ENCODE peak calls at places on chromosome 13, in eight cellular contexts. One of them, this sample, is unnamed.

GRCh38 chr13:44884076-44884729 is 105.1 kb downstream of the NUFIP1 start:
- DNase-seq in CD4-positive, alpha-beta memory T cell: no peak
- DNase-seq in colonic mucosa: no peak
- DNase-seq in breast epithelium: no peak
- DNase-seq in HFF-Myc: peak
- DNase-seq in tibial nerve: no peak
- DNase-seq in pancreas: no peak
- DNase-seq in thoracic aorta: no peak
- DNase-seq in this sample: no peak

GRCh38 chr13:79680485-79680884 is 199.5 kb downstream of the NDFIP2 start:
- DNase-seq in breast epithelium: no peak
- DNase-seq in HFF-Myc: no peak
- DNase-seq in CD4-positive, alpha-beta memory T cell: no peak
- DNase-seq in pancreas: no peak
- DNase-seq in tibial nerve: no peak
- DNase-seq in thoracic aorta: no peak
- DNase-seq in colonic mucosa: no peak
- DNase-seq in this sample: no peak

GRCh38 chr13:27860743-27861142 is 59.1 kb upstream of the PDX1 start:
- DNase-seq in tibial nerve: no peak
- DNase-seq in colonic mucosa: no peak
- DNase-seq in thoracic aorta: no peak
- DNase-seq in CD4-positive, alpha-beta memory T cell: no peak
- DNase-seq in breast epithelium: no peak
- DNase-seq in HFF-Myc: no peak
- DNase-seq in pancreas: no peak
- DNase-seq in this sample: no peak

GRCh38 chr13:75258159-75258782 is 223.7 kb downstream of the TBC1D4 start:
- DNase-seq in colonic mucosa: no peak
- DNase-seq in tibial nerve: no peak
- DNase-seq in CD4-positive, alpha-beta memory T cell: peak
- DNase-seq in thoracic aorta: no peak
- DNase-seq in HFF-Myc: peak
- DNase-seq in pancreas: no peak
- DNase-seq in breast epithelium: no peak
- DNase-seq in this sample: no peak

GRCh38 chr13:75480691-75481175 is 1.2 kb downstream of the TBC1D4 start:
- DNase-seq in tibial nerve: peak
- DNase-seq in colonic mucosa: peak
- DNase-seq in breast epithelium: peak
- DNase-seq in pancreas: peak
- DNase-seq in CD4-positive, alpha-beta memory T cell: peak
- DNase-seq in HFF-Myc: peak
- DNase-seq in thoracic aorta: no peak
- DNase-seq in this sample: peak

GRCh38 chr13:84641491-84641890 is 759.2 kb upstream of the SLITRK1 start:
- DNase-seq in colonic mucosa: no peak
- DNase-seq in breast epithelium: no peak
- DNase-seq in thoracic aorta: no peak
- DNase-seq in HFF-Myc: no peak
- DNase-seq in pancreas: no peak
- DNase-seq in CD4-positive, alpha-beta memory T cell: no peak
- DNase-seq in tibial nerve: no peak
- DNase-seq in this sample: no peak

GRCh38 chr13:106619688-106620555 is 52.0 kb upstream of the ARGLU1 start:
- DNase-seq in tibial nerve: peak
- DNase-seq in colonic mucosa: peak
- DNase-seq in thoracic aorta: no peak
- DNase-seq in pancreas: no peak
- DNase-seq in HFF-Myc: peak
- DNase-seq in CD4-positive, alpha-beta memory T cell: peak
- DNase-seq in breast epithelium: no peak
- DNase-seq in this sample: peak

GRCh38 chr13:31264146-31264545 is 64.4 kb downstream of the B3GLCT start:
- DNase-seq in thoracic aorta: no peak
- DNase-seq in HFF-Myc: no peak
- DNase-seq in pancreas: no peak
- DNase-seq in colonic mucosa: no peak
- DNase-seq in breast epithelium: no peak
- DNase-seq in CD4-positive, alpha-beta memory T cell: no peak
- DNase-seq in tibial nerve: no peak
- DNase-seq in this sample: no peak

GRCh38 chr13:37905736-37906135 is 36.2 kb upstream of the TRPC4 start:
- DNase-seq in pancreas: no peak
- DNase-seq in tibial nerve: no peak
- DNase-seq in HFF-Myc: no peak
- DNase-seq in colonic mucosa: no peak
- DNase-seq in thoracic aorta: no peak
- DNase-seq in CD4-positive, alpha-beta memory T cell: no peak
- DNase-seq in breast epithelium: no peak
- DNase-seq in this sample: no peak

GRCh38 chr13:92436927-92437326 is 789.7 kb upstream of the GPC6 start:
- DNase-seq in pancreas: no peak
- DNase-seq in breast epithelium: no peak
- DNase-seq in tibial nerve: no peak
- DNase-seq in HFF-Myc: no peak
- DNase-seq in thoracic aorta: no peak
- DNase-seq in colonic mucosa: no peak
- DNase-seq in CD4-positive, alpha-beta memory T cell: no peak
- DNase-seq in this sample: no peak

GRCh38 chr13:44523176-44524017 is 52.7 kb downstream of the TSC22D1 start:
- DNase-seq in CD4-positive, alpha-beta memory T cell: no peak
- DNase-seq in thoracic aorta: no peak
- DNase-seq in colonic mucosa: no peak
- DNase-seq in pancreas: no peak
- DNase-seq in breast epithelium: no peak
- DNase-seq in HFF-Myc: no peak
- DNase-seq in tibial nerve: no peak
- DNase-seq in this sample: no peak

GRCh38 chr13:33169273-33169980 is 116.1 kb downstream of the STARD13 start:
- DNase-seq in CD4-positive, alpha-beta memory T cell: no peak
- DNase-seq in HFF-Myc: no peak
- DNase-seq in pancreas: no peak
- DNase-seq in tibial nerve: no peak
- DNase-seq in colonic mucosa: no peak
- DNase-seq in thoracic aorta: no peak
- DNase-seq in breast epithelium: no peak
- DNase-seq in this sample: no peak

GRCh38 chr13:80341098-80341701 is at the start of gene SPRY2:
- DNase-seq in CD4-positive, alpha-beta memory T cell: no peak
- DNase-seq in HFF-Myc: peak
- DNase-seq in thoracic aorta: peak
- DNase-seq in pancreas: peak
- DNase-seq in colonic mucosa: peak
- DNase-seq in tibial nerve: peak
- DNase-seq in breast epithelium: peak
- DNase-seq in this sample: peak

GRCh38 chr13:111857846-111858560 is 208.9 kb upstream of the SOX1 start:
- DNase-seq in thoracic aorta: no peak
- DNase-seq in HFF-Myc: no peak
- DNase-seq in tibial nerve: no peak
- DNase-seq in CD4-positive, alpha-beta memory T cell: no peak
- DNase-seq in colonic mucosa: no peak
- DNase-seq in pancreas: no peak
- DNase-seq in breast epithelium: no peak
- DNase-seq in this sample: no peak

GRCh38 chr13:101785858-101786257 is 333.4 kb downstream of the ITGBL1 start:
- DNase-seq in pancreas: no peak
- DNase-seq in CD4-positive, alpha-beta memory T cell: no peak
- DNase-seq in HFF-Myc: no peak
- DNase-seq in colonic mucosa: no peak
- DNase-seq in thoracic aorta: no peak
- DNase-seq in tibial nerve: no peak
- DNase-seq in breast epithelium: no peak
- DNase-seq in this sample: peak

GRCh38 chr13:86856996-86857395 is 814.2 kb upstream of the SLITRK5 start:
- DNase-seq in CD4-positive, alpha-beta memory T cell: no peak
- DNase-seq in HFF-Myc: no peak
- DNase-seq in tibial nerve: no peak
- DNase-seq in breast epithelium: no peak
- DNase-seq in colonic mucosa: no peak
- DNase-seq in pancreas: no peak
- DNase-seq in thoracic aorta: no peak
- DNase-seq in this sample: no peak

GRCh38 chr13:33606692-33607091 is 211.3 kb upstream of the RFC3 start:
- DNase-seq in breast epithelium: no peak
- DNase-seq in HFF-Myc: no peak
- DNase-seq in tibial nerve: no peak
- DNase-seq in thoracic aorta: no peak
- DNase-seq in pancreas: no peak
- DNase-seq in colonic mucosa: no peak
- DNase-seq in CD4-positive, alpha-beta memory T cell: no peak
- DNase-seq in this sample: no peak

GRCh38 chr13:46679369-46680180 is 117.4 kb downstream of the ESD start:
- DNase-seq in thoracic aorta: no peak
- DNase-seq in breast epithelium: no peak
- DNase-seq in pancreas: no peak
- DNase-seq in tibial nerve: peak
- DNase-seq in colonic mucosa: no peak
- DNase-seq in CD4-positive, alpha-beta memory T cell: peak
- DNase-seq in HFF-Myc: peak
- DNase-seq in this sample: no peak

GRCh38 chr13:28568286-28568685 is 73.4 kb upstream of the FLT1 start:
- DNase-seq in colonic mucosa: peak
- DNase-seq in CD4-positive, alpha-beta memory T cell: no peak
- DNase-seq in HFF-Myc: no peak
- DNase-seq in pancreas: peak
- DNase-seq in tibial nerve: peak
- DNase-seq in breast epithelium: peak
- DNase-seq in thoracic aorta: no peak
- DNase-seq in this sample: peak

GRCh38 chr13:75151081-75151643 is 330.8 kb downstream of the TBC1D4 start:
- DNase-seq in HFF-Myc: peak
- DNase-seq in colonic mucosa: no peak
- DNase-seq in pancreas: no peak
- DNase-seq in breast epithelium: no peak
- DNase-seq in CD4-positive, alpha-beta memory T cell: no peak
- DNase-seq in thoracic aorta: no peak
- DNase-seq in tibial nerve: no peak
- DNase-seq in this sample: no peak

GRCh38 chr13:66556306-66556705 is 673.8 kb downstream of the PCDH9 start:
- DNase-seq in thoracic aorta: no peak
- DNase-seq in pancreas: no peak
- DNase-seq in HFF-Myc: no peak
- DNase-seq in breast epithelium: no peak
- DNase-seq in tibial nerve: no peak
- DNase-seq in CD4-positive, alpha-beta memory T cell: no peak
- DNase-seq in colonic mucosa: no peak
- DNase-seq in this sample: no peak

GRCh38 chr13:76440568-76440967 is 445.6 kb downstream of the KCTD12 start:
- DNase-seq in pancreas: no peak
- DNase-seq in CD4-positive, alpha-beta memory T cell: no peak
- DNase-seq in thoracic aorta: no peak
- DNase-seq in HFF-Myc: no peak
- DNase-seq in breast epithelium: no peak
- DNase-seq in colonic mucosa: no peak
- DNase-seq in tibial nerve: no peak
- DNase-seq in this sample: peak

GRCh38 chr13:29761815-29762214 is 88.6 kb downstream of the UBL3 start:
- DNase-seq in colonic mucosa: no peak
- DNase-seq in breast epithelium: no peak
- DNase-seq in HFF-Myc: no peak
- DNase-seq in pancreas: no peak
- DNase-seq in CD4-positive, alpha-beta memory T cell: no peak
- DNase-seq in tibial nerve: no peak
- DNase-seq in thoracic aorta: no peak
- DNase-seq in this sample: no peak

GRCh38 chr13:56459291-56459690 is 681.4 kb upstream of the PRR20A start:
- DNase-seq in tibial nerve: no peak
- DNase-seq in HFF-Myc: no peak
- DNase-seq in colonic mucosa: no peak
- DNase-seq in thoracic aorta: no peak
- DNase-seq in CD4-positive, alpha-beta memory T cell: no peak
- DNase-seq in pancreas: no peak
- DNase-seq in breast epithelium: no peak
- DNase-seq in this sample: no peak
- H3K4me3 ChIP-seq in tibial nerve: no peak
- H3K4me3 ChIP-seq in HFF-Myc: no peak
- H3K4me3 ChIP-seq in colonic mucosa: no peak
- H3K4me3 ChIP-seq in thoracic aorta: no peak
- H3K4me3 ChIP-seq in CD4-positive, alpha-beta memory T cell: no peak
- H3K4me3 ChIP-seq in pancreas: no peak
- H3K4me3 ChIP-seq in breast epithelium: no peak
- H3K4me3 ChIP-seq in this sample: no peak

DNA sequence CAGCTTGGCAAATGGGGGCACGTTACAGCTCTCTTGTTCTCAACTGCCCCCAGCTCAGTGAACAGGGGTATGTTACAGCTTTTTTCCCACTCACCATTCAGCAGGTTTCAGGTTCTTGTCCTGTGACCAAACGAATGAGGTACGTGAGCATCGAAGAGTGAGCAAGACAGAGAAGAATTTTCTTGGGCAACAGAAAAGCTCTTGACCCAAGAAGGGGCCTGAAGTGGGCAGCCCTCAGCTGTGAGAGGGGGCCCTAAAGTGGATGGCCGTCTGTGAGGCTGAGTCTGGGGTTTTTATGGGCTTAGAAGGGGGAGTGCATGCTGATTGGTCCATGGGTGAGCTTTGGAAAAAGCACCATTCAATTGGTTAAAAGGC is 21.4 kb downstream of the CCDC70 start:
- DNase-seq in HFF-Myc: no peak
- DNase-seq in CD4-positive, alpha-beta memory T cell: no peak
- DNase-seq in pancreas: no peak
- DNase-seq in breast epithelium: no peak
- DNase-seq in thoracic aorta: no peak
- DNase-seq in colonic mucosa: peak
- DNase-seq in tibial nerve: no peak
- DNase-seq in this sample: no peak
- H3K4me3 ChIP-seq in HFF-Myc: no peak
- H3K4me3 ChIP-seq in CD4-positive, alpha-beta memory T cell: no peak
- H3K4me3 ChIP-seq in pancreas: no peak
- H3K4me3 ChIP-seq in breast epithelium: no peak
- H3K4me3 ChIP-seq in thoracic aorta: no peak
- H3K4me3 ChIP-seq in colonic mucosa: no peak
- H3K4me3 ChIP-seq in tibial nerve: no peak
- H3K4me3 ChIP-seq in this sample: no peak

GRCh38 chr13:64675256-64675892 is 2554.8 kb downstream of the PCDH9 start:
- DNase-seq in breast epithelium: no peak
- DNase-seq in tibial nerve: no peak
- DNase-seq in pancreas: no peak
- DNase-seq in CD4-positive, alpha-beta memory T cell: no peak
- DNase-seq in colonic mucosa: no peak
- DNase-seq in thoracic aorta: no peak
- DNase-seq in HFF-Myc: no peak
- DNase-seq in this sample: no peak
- H3K4me3 ChIP-seq in breast epithelium: no peak
- H3K4me3 ChIP-seq in tibial nerve: no peak
- H3K4me3 ChIP-seq in pancreas: no peak
- H3K4me3 ChIP-seq in CD4-positive, alpha-beta memory T cell: no peak
- H3K4me3 ChIP-seq in colonic mucosa: no peak
- H3K4me3 ChIP-seq in thoracic aorta: no peak
- H3K4me3 ChIP-seq in HFF-Myc: no peak
- H3K4me3 ChIP-seq in this sample: no peak

DNA sequence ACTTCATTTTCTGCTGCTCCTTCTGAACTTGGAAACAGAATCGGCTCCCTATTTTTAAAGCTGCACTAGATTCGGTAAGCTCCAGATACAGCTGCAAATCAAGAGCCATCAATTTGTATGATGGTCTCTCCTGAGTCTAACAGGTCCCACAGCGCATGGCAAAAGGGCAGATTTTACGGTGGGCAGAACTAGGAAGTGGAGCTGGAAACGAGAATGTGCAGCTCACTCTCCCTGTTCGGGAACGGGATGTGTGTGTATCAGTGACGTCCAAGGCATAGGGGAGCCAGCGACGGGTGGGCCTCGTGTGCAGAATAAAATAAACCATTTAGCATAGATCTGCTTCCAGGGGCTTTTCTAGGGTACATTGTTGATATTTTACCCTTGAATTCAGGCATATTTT is 74.2 kb downstream of the COL4A1 start:
- DNase-seq in breast epithelium: no peak
- DNase-seq in CD4-positive, alpha-beta memory T cell: no peak
- DNase-seq in colonic mucosa: no peak
- DNase-seq in pancreas: no peak
- DNase-seq in HFF-Myc: peak
- DNase-seq in tibial nerve: no peak
- DNase-seq in thoracic aorta: no peak
- DNase-seq in this sample: no peak
- H3K4me3 ChIP-seq in breast epithelium: peak
- H3K4me3 ChIP-seq in CD4-positive, alpha-beta memory T cell: no peak
- H3K4me3 ChIP-seq in colonic mucosa: no peak
- H3K4me3 ChIP-seq in pancreas: no peak
- H3K4me3 ChIP-seq in HFF-Myc: peak
- H3K4me3 ChIP-seq in tibial nerve: no peak
- H3K4me3 ChIP-seq in thoracic aorta: peak
- H3K4me3 ChIP-seq in this sample: no peak

This sample was measured in HL-60.